ENCODE peak calls at places on chromosome 22, in nine cellular contexts. I, E, F, N, P, B, C, Y and A are unnamed samples.

GRCh38 chr22:28955817-28956216 is 72.4 kb downstream of the ZNRF3 start:
- DNase-seq in N (peak), I (no peak), E (peak), C (no peak), F (no peak), Y (peak), P (peak), B (no peak), A (no peak)

GRCh38 chr22:18075101-18075730 is 2.6 kb upstream of the PEX26 start:
- DNase-seq in Y (no peak), N (no peak), E (no peak), B (no peak), F (no peak), P (no peak), C (no peak), I (no peak), A (no peak)

GRCh38 chr22:27752771-27753170 is 48.8 kb downstream of the MN1 start:
- DNase-seq in I (no peak), Y (no peak), C (no peak), F (peak), B (no peak), E (no peak), P (no peak), N (no peak), A (no peak)

GRCh38 chr22:36765943-36766450 is 9.9 kb downstream of the IFT27 start:
- DNase-seq in E (peak), F (no peak), N (no peak), P (no peak), C (peak), B (no peak), Y (no peak), I (no peak), A (no peak)

GRCh38 chr22:29457730-29458129 is 19.3 kb downstream of the RFPL1 start:
- DNase-seq in I (peak), P (no peak), C (peak), F (peak), B (peak), E (peak), N (no peak), Y (no peak), A (no peak)

GRCh38 chr22:46545041-46545796 is 7.8 kb upstream of the CELSR1 start:
- DNase-seq in I (no peak), P (no peak), F (no peak), N (no peak), Y (no peak), C (no peak), B (no peak), E (no peak), A (no peak)

GRCh38 chr22:48710410-48710809 is 1117.3 kb downstream of the BRD1 start:
- DNase-seq in B (no peak), N (no peak), P (no peak), Y (no peak), F (no peak), E (no peak), I (no peak), C (no peak), A (no peak)

GRCh38 chr22:22935546-22936157 is 48.0 kb downstream of the IGLL5 start:
- DNase-seq in I (no peak), N (no peak), C (peak), B (no peak), Y (no peak), P (no peak), E (no peak), F (no peak), A (no peak)

GRCh38 chr22:26658671-26659478 is 1.5 kb downstream of the MIAT start:
- DNase-seq in I (peak), P (peak), C (peak), B (peak), F (peak), E (peak), Y (peak), N (peak), A (peak)

GRCh38 chr22:43888740-43889139 is 3.1 kb downstream of the PNPLA5 start:
- DNase-seq in F (no peak), I (no peak), E (no peak), P (no peak), B (no peak), C (no peak), Y (no peak), N (no peak), A (no peak)

GRCh38 chr22:49269371-49269770 is 558.3 kb downstream of the BRD1 start:
- DNase-seq in Y (no peak), N (no peak), I (no peak), B (no peak), P (no peak), F (no peak), C (peak), E (no peak), A (no peak)

GRCh38 chr22:50146440-50147228 is 23.9 kb upstream of the PANX2 start:
- DNase-seq in Y (no peak), P (no peak), I (peak), E (peak), N (no peak), C (no peak), F (peak), B (no peak), A (peak)

GRCh38 chr22:22895776-22896445 is 8.3 kb downstream of the IGLL5 start:
- DNase-seq in C (no peak), F (no peak), P (no peak), Y (no peak), I (no peak), N (no peak), E (no peak), B (no peak), A (no peak)